ENCODE peak calls at places on chromosomes 4 and X, in ten cellular contexts. F is small intestine, G is tibial nerve, Y is aorta, W is adipocyte, T is right atrium auricular region, X is heart left ventricle, B is upper lobe of left lung, M is AG04450, P is HepG2. E is an unnamed sample.

GRCh38 chr4:54909964-54910363 is 215.4 kb downstream of the KDR start:
- DNase-seq in F (no peak), G (no peak), Y (no peak), W (no peak), T (no peak), X (no peak), B (no peak), M (no peak), P (no peak), E (no peak)

GRCh38 chrX:132956421-132957210 is 1.8 kb downstream of the HS6ST2 start:
- DNase-seq in F (no peak), G (no peak), Y (peak; percentile 77), W (no peak), T (no peak), X (no peak), B (no peak), M (no peak), P (no peak), E (peak; percentile 41)

GRCh38 chr4:175891863-175892262 is 79.8 kb upstream of the GPM6A start:
- DNase-seq in F (peak; percentile 73), G (no peak), Y (no peak), W (peak; percentile 63), T (no peak), X (no peak), B (no peak), M (no peak), P (peak; percentile 3), E (no peak)

GRCh38 chr4:138555584-138555983 is 313.4 kb upstream of the SLC7A11 start:
- DNase-seq in F (peak; percentile 6), G (no peak), Y (no peak), W (no peak), T (no peak), X (no peak), B (no peak), M (no peak), P (peak; percentile 45), E (no peak)

GRCh38 chr4:54664400-54664799 is 6.6 kb downstream of the KIT start:
- DNase-seq in F (no peak), G (no peak), Y (no peak), W (no peak), T (no peak), X (no peak), B (no peak), M (no peak), P (no peak), E (no peak)

GRCh38 chr4:8709729-8710360 is 117.3 kb downstream of the CPZ start:
- DNase-seq in F (no peak), G (no peak), Y (peak; percentile 39), W (no peak), T (no peak), X (peak; percentile 54), B (peak; percentile 12), M (no peak), P (no peak), E (no peak)

GRCh38 chr4:107330915-107331314 is 294.8 kb upstream of the DKK2 start:
- DNase-seq in F (no peak), G (no peak), Y (no peak), W (no peak), T (no peak), X (no peak), B (no peak), M (no peak), P (no peak), E (no peak)

GRCh38 chr4:143339497-143339896 is 2.8 kb downstream of the GAB1 start:
- DNase-seq in F (no peak), G (no peak), Y (no peak), W (no peak), T (no peak), X (no peak), B (no peak), M (no peak), P (no peak), E (no peak)

GRCh38 chr4:77158487-77158861 is 1.5 kb downstream of the CCNG2 start:
- DNase-seq in F (no peak), G (peak; percentile 22), Y (no peak), W (peak; percentile 57), T (no peak), X (no peak), B (no peak), M (no peak), P (no peak), E (no peak)

DNA sequence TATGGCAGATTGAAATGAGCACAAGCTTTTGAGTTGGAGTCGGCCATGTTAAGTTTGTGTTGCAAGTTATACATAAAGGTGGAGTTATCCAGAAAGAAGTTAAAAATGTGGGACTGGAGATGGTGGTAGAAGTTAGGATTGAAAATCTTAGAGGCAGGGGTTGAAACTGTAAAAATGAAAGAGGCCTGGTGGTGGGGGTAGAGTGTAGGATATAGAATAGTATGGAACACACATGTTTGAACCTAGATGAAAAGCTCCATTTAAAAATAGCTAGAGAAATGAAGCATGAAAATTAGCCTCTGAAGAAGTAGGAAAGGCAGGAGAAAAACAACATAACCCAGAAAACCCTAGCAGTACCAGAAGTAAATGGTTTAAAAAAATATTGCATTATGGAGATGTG is 131.8 kb upstream of the ENPEP start:
- DNase-seq in F (peak; percentile 61), G (no peak), Y (no peak), W (peak; percentile 48), T (no peak), X (no peak), B (no peak), M (no peak), P (no peak), E (no peak)
- H3K27me3 ChIP-seq in F (no peaks in the 10 kb centered on the region), G (no peaks in the 10 kb centered on the region), Y (no peaks in the 10 kb centered on the region), W (no peaks in the 10 kb centered on the region), T (no peaks in the 10 kb centered on the region), X (no peaks in the 10 kb centered on the region), B (no peaks in the 10 kb centered on the region), M (no peaks in the 10 kb centered on the region), P (no peaks in the 10 kb centered on the region), E (no peaks in the 10 kb centered on the region)

GRCh38 chr4:1409806-1410425 is 3.7 kb upstream of the NKX1-1 start:
- DNase-seq in F (no peak), G (no peak), Y (no peak), W (no peak), T (peak; percentile 32), X (no peak), B (no peak), M (no peak), P (no peak), E (no peak)

GRCh38 chr4:1409079-1409805 is 3.0 kb upstream of the NKX1-1 start:
- DNase-seq in F (no peak), G (no peak), Y (no peak), W (no peak), T (peak; percentile 11), X (peak; percentile 44), B (no peak), M (no peak), P (no peak), E (no peak)

GRCh38 chr4:1407657-1408333 is 1.6 kb upstream of the NKX1-1 start:
- DNase-seq in F (no peak), G (no peak), Y (no peak), W (no peak), T (no peak), X (peak; percentile 32), B (no peak), M (no peak), P (no peak), E (peak; percentile 20)

GRCh38 chr4:1406946-1407656 is 859 bp upstream of the NKX1-1 start:
- DNase-seq in F (no peak), G (no peak), Y (no peak), W (no peak), T (peak; percentile 28), X (peak; percentile 49), B (no peak), M (no peak), P (no peak), E (no peak)

GRCh38 chr4:1408418-1408817 is 2.2 kb upstream of the NKX1-1 start:
- DNase-seq in F (no peak), G (no peak), Y (no peak), W (no peak), T (peak; percentile 21), X (peak; percentile 31), B (no peak), M (no peak), P (no peak), E (peak; percentile 17)
- H3K27me3 ChIP-seq in F (peaks cover 55% of the 10 kb centered on the region), G (peaks cover 2% of the 10 kb centered on the region), Y (no peaks in the 10 kb centered on the region), W (peaks cover 61% of the 10 kb centered on the region), T (peaks cover 81% of the 10 kb centered on the region), X (peaks cover 82% of the 10 kb centered on the region), B (peaks cover 89% of the 10 kb centered on the region), M (peaks cover 60% of the 10 kb centered on the region), P (no peaks in the 10 kb centered on the region), E (peaks cover 100% of the 10 kb centered on the region)

DNA sequence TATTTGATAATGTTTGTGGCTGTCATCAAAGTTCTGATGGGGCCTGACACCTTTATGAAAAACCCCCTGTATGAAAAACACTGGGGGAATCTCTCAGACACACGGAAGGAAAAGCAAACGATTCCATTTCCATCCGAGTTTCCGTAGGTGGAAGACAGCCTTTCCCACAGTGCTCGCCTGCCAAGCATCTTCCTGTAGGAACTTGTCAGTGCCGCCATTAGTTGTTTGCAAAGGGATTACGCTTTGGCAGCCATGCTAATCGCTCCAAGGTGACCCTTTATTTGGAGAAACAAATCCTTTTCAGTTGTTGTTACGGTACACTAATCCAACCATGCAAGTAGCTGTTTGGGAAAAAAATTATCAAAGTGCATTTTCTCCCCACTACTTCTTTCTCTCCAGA is 44.4 kb upstream of the STOX2 start:
- DNase-seq in F (no peak), G (no peak), Y (no peak), W (no peak), T (no peak), X (no peak), B (no peak), M (no peak), P (no peak), E (no peak)
- H3K27me3 ChIP-seq in F (no peaks in the 10 kb centered on the region), G (no peaks in the 10 kb centered on the region), Y (no peaks in the 10 kb centered on the region), W (peaks cover 19% of the 10 kb centered on the region), T (no peaks in the 10 kb centered on the region), X (no peaks in the 10 kb centered on the region), B (no peaks in the 10 kb centered on the region), M (no peaks in the 10 kb centered on the region), P (peaks cover 11% of the 10 kb centered on the region), E (no peaks in the 10 kb centered on the region)

GRCh38 chrX:135194684-135195083 is 23.5 kb upstream of the CT55 start:
- DNase-seq in F (no peak), G (no peak), Y (no peak), W (no peak), T (no peak), X (no peak), B (no peak), M (no peak), P (no peak), E (no peak)

GRCh38 chrX:135200297-135200696 is 29.1 kb upstream of the CT55 start:
- DNase-seq in F (no peak), G (no peak), Y (no peak), W (no peak), T (no peak), X (no peak), B (no peak), M (no peak), P (no peak), E (no peak)
- H3K27me3 ChIP-seq in F (no peaks in the 10 kb centered on the region), G (no peaks in the 10 kb centered on the region), Y (no peaks in the 10 kb centered on the region), W (peaks cover 49% of the 10 kb centered on the region), T (no peaks in the 10 kb centered on the region), X (no peaks in the 10 kb centered on the region), B (no peaks in the 10 kb centered on the region), M (no peaks in the 10 kb centered on the region), P (no peaks in the 10 kb centered on the region), E (no peaks in the 10 kb centered on the region)

E was measured in dorsolateral prefrontal cortex.